ENCODE peak calls at places on chromosomes 7 and 10, in five cellular contexts. B is OCI-LY7, J is mucosa of gallbladder, F is cerebellum, U is GF-D8. E is an unnamed sample.

GRCh38 chr10:84267503-84268126 is 22.8 kb downstream of the RGR start:
- DNase-seq in B (peak; percentile 46), U (no peak), F (no peak), J (no peak), E (no peak)

GRCh38 chr7:153151766-153152165 is 392.2 kb downstream of the ACTR3B start:
- DNase-seq in F (no peak), J (no peak), B (no peak), U (no peak), E (no peak)

GRCh38 chr10:34305189-34305588 is 509.9 kb downstream of the PARD3 start:
- DNase-seq in J (no peak), B (peak; percentile 1), U (no peak), F (no peak), E (no peak)

GRCh38 chr7:138668946-138669345 is 32.2 kb downstream of the SVOPL start:
- DNase-seq in J (no peak), B (no peak), U (no peak), F (no peak), E (no peak)

GRCh38 chr7:148144827-148145226 is 445.7 kb upstream of the C7orf33 start:
- DNase-seq in F (no peak), U (no peak), J (no peak), B (no peak), E (no peak)

GRCh38 chr10:79264942-79265341 is 82.3 kb upstream of the PPIF start:
- DNase-seq in B (no peak), F (no peak), J (no peak), U (no peak), E (peak; percentile 76)

GRCh38 chr10:28692050-28692449 is 14.7 kb downstream of the BAMBI start:
- DNase-seq in B (no peak), U (no peak), F (no peak), J (no peak), E (no peak)

GRCh38 chr10:88819290-88819689 is 16.8 kb downstream of the LIPM start:
- DNase-seq in B (no peak), U (no peak), F (no peak), J (no peak), E (no peak)

GRCh38 chr7:49766966-49767365 is 6.5 kb upstream of the VWC2 start:
- DNase-seq in B (peak; percentile 93), J (no peak), U (no peak), F (no peak), E (no peak)

GRCh38 chr7:4610768-4611467 is 71.2 kb upstream of the FOXK1 start:
- DNase-seq in U (peak; percentile 54), B (peak; percentile 69), J (peak; percentile 72), F (peak; percentile 63), E (peak; percentile 48)